ENCODE peak calls at places on chromosome 2, in ten cellular contexts. P is Panc1, I is tibial nerve, S is A549, B is lower lobe of right lung, R is adrenal gland, A is coronary artery, C is kidney, K is psoas muscle, J is stomach. Z is an unnamed sample.

GRCh38 chr2:33372940-33373553 is 103.4 kb upstream of the RASGRP3 start:
- DNase-seq in P (peak; percentile 62), I (no peak), S (peak; percentile 61), B (no peak), R (peak; percentile 41), A (no peak), C (no peak), K (no peak), J (no peak), Z (peak; percentile 60)

GRCh38 chr2:8540552-8541055 is 141.3 kb upstream of the ID2 start:
- DNase-seq in P (no peak), I (no peak), S (no peak), B (no peak), R (no peak), A (peak; percentile 72), C (no peak), K (no peak), J (peak; percentile 16), Z (no peak)

GRCh38 chr2:240622631-240623235 is 2.5 kb upstream of the GPR35 start:
- DNase-seq in P (no peak), I (no peak), S (no peak), B (peak; percentile 60), R (no peak), A (no peak), C (peak; percentile 82), K (peak; percentile 14), J (peak; percentile 54), Z (no peak)

GRCh38 chr2:150125708-150126107 is 361.8 kb downstream of the RND3 start:
- DNase-seq in P (no peak), I (no peak), S (peak; percentile 61), B (no peak), R (no peak), A (no peak), C (no peak), K (no peak), J (no peak), Z (no peak)

GRCh38 chr2:172103471-172104292 is 982 bp upstream of the DLX2 start:
- DNase-seq in P (no peak), I (peak; percentile 59), S (peak; percentile 77), B (peak; percentile 84), R (peak; percentile 90), A (no peak), C (peak; percentile 87), K (peak; percentile 82), J (peak; percentile 82), Z (peak; percentile 86)

GRCh38 chr2:105526000-105526925 is 127.4 kb upstream of the FHL2 start:
- DNase-seq in P (no peak), I (no peak), S (no peak), B (no peak), R (no peak), A (no peak), C (no peak), K (no peak), J (no peak), Z (no peak)

GRCh38 chr2:19881221-19881620 is 20.6 kb downstream of the TTC32 start:
- DNase-seq in P (no peak), I (no peak), S (no peak), B (no peak), R (no peak), A (no peak), C (no peak), K (no peak), J (no peak), Z (no peak)

GRCh38 chr2:221571108-221571390 is 1.1 kb downstream of the EPHA4 start:
- DNase-seq in P (no peak), I (no peak), S (no peak), B (peak; percentile 45), R (peak; percentile 21), A (no peak), C (peak; percentile 67), K (peak; percentile 13), J (no peak), Z (no peak)

DNA sequence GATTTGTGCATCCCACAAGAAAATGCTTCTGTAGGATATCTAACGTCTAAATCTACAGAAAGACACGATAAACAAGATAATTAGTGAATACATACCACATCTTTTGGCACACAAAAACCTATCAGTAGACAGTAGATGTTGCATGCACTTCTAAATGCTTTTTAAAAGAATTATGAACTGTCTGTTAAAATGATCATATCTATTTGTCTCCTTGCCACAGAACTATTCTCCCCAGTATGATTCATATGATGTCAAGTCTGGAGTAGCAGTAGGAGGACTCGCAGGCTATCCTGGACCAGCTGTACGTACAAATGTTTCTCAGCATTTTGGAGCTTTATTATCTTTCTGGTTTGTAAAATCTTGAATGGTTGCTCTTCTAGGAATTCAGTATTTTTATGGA is 12.7 kb downstream of the COL3A1 start:
- DNase-seq in P (no peak), I (no peak), S (no peak), B (no peak), R (no peak), A (no peak), C (no peak), K (no peak), J (no peak), Z (no peak)
- H3K27ac ChIP-seq in P (no peak overlapping the region), I (no peak overlapping the region), S (no peak overlapping the region), B (no peak overlapping the region), R (no peak overlapping the region), A (peak overlapping the region; percentile 65), C (no peak overlapping the region), K (no peak overlapping the region), J (peak overlapping the region; percentile 45), Z (no peak overlapping the region)

GRCh38 chr2:70242552-70242951 is 5.9 kb downstream of the TIA1 start:
- DNase-seq in P (no peak), I (no peak), S (no peak), B (no peak), R (no peak), A (no peak), C (no peak), K (no peak), J (no peak), Z (no peak)

GRCh38 chr2:70241338-70241737 is 7.1 kb downstream of the TIA1 start:
- DNase-seq in P (no peak), I (no peak), S (no peak), B (no peak), R (no peak), A (no peak), C (no peak), K (no peak), J (no peak), Z (no peak)

GRCh38 chr2:70240599-70240998 is 7.8 kb downstream of the TIA1 start:
- DNase-seq in P (no peak), I (no peak), S (no peak), B (no peak), R (no peak), A (no peak), C (no peak), K (no peak), J (no peak), Z (no peak)

GRCh38 chr2:70247364-70248144 is 874 bp downstream of the TIA1 start:
- DNase-seq in P (no peak), I (no peak), S (no peak), B (no peak), R (no peak), A (no peak), C (no peak), K (no peak), J (no peak), Z (peak; percentile 5)

DNA sequence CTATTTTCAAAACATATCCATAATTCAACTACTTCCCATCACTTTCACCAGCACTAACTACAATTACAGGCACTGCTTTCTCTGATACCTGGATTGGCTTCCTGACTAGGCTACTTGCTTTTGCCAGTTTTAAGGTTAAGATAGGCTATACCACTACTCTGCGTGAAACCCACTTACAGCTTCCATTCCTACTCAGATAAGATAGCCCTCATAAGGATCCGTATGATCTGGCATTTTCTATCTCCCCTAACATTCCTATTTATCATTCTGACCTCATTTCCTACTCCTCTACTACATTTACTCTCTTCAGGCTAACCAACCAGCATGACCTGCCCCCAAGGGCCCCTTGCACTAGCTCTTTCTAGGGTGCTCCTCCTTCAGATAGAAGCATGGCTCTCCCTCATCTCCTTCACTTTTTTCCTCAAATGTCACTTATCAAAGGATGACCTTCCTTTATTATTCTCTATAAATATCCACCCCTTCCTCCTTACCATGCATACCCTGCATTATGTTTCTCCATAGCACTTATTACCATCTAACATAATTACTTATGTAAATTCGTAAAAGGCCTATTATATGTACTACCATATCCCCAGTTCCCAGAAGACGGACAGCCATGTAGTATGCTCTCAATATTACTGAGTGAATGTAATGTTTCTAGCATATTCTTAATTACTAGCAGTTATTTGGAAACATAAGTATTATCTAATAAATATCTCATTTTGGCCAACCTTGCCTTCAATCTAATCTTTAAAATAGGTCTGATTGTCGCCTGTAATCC is 4.4 kb downstream of the TIA1 start:
- DNase-seq in P (no peak), I (no peak), S (no peak), B (no peak), R (no peak), A (no peak), C (no peak), K (no peak), J (no peak), Z (no peak)
- H3K27ac ChIP-seq in P (no peak overlapping the region), I (no peak overlapping the region), S (no peak overlapping the region), B (no peak overlapping the region), R (no peak overlapping the region), A (no peak overlapping the region), C (no peak overlapping the region), K (no peak overlapping the region), J (no peak overlapping the region), Z (no peak overlapping the region)

DNA sequence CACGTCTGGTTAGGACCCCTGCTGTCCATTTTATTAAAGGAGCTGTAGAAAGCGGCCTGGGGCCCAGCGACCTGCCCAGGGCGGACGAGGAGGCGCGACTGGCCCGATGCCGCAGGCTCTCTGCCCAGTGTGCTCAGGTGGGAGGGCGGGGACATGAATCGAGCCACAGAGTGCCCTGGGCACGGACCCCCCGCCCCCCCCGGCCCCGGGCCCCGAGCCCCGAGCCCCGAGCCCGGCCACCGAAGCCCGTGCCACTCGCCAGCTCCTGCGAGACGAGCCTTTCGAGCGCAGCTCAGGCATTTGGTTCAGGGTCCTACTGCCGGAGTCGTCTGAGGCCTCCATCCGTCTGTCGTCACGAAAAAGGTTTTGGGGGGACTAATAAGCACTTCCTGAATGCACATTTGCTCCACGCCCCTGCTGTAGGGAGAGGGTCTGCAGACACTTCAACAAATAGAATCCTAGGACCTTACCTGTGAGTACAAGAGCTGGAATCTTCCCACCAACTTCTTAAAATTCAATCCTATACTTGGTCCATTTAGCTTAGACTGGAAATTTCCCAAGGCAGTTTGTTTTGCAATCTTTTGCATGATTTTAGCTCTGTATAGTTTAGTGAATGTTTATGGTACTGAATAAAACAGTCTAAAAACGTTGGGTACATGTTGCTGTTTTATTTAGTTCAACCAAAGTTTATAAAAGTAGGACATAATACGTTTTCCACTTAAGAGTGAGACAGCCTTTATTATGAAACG is 665 bp upstream of the ADAM17 start:
- DNase-seq in P (no peak), I (no peak), S (peak; percentile 33), B (no peak), R (no peak), A (no peak), C (no peak), K (no peak), J (no peak), Z (peak; percentile 14)
- H3K27ac ChIP-seq in P (peak overlapping the region; percentile 99), I (peak overlapping the region; percentile 93), S (peak overlapping the region; percentile 95), B (peak overlapping the region; percentile 100), R (peak overlapping the region; percentile 98), A (peak overlapping the region; percentile 99), C (peak overlapping the region; percentile 97), K (peak overlapping the region; percentile 96), J (peak overlapping the region; percentile 99), Z (peak overlapping the region; percentile 96)

DNA sequence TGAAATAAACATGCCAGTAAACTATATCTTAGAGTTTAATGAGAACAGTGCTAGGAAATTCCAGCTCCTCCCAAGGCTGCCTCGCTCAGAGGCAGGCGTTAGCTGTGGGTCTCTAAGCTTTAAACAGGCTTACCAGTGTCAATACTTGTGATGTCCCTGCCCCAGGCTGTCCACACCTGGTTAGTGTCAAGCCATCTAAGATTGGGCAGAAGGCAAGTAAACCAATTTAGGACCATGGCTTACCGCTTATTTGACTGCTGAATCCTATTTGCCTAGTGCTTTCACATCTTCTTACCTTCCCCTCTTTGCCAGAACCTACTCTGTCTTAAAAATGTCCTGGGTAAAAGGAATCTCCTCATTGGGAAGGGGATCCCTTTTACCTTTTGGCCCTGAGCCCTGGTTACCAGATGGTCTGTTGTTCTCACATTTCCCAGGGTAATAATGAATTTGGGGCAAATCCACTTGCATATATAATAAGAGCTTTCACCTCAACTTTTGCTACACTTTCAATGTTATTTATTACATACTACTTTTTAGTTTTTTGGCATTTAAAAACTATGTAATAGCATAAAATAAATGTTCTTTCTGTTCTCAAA is 14.9 kb downstream of the CERS6 start:
- DNase-seq in P (no peak), I (no peak), S (no peak), B (no peak), R (no peak), A (no peak), C (no peak), K (no peak), J (no peak), Z (no peak)
- H3K27ac ChIP-seq in P (no peak overlapping the region), I (no peak overlapping the region), S (no peak overlapping the region), B (no peak overlapping the region), R (no peak overlapping the region), A (no peak overlapping the region), C (no peak overlapping the region), K (no peak overlapping the region), J (no peak overlapping the region), Z (no peak overlapping the region)

Z was measured in RWPE1.